ENCODE peak calls at places on chromosomes 16 and 17, in seven cellular contexts. F is PC-3, Z is K562, Q is mammary epithelial cell, I is GM23248, U is NT2/D1, X is neural progenitor cell. N is an unnamed sample. For H3K4me1, the result is how much of the 10 kb centered on the place peaks cover.

GRCh38 chr17:76793775-76794174 is 55.9 kb downstream of the MFSD11 start:
- DNase-seq in F (peak), Z (peak), Q (peak), I (peak), U (peak), X (peak), N (peak)

GRCh38 chr17:12738624-12739023 is 50.7 kb upstream of the ARHGAP44 start:
- DNase-seq in F (no peak), Z (no peak), Q (no peak), I (no peak), U (no peak), X (no peak), N (no peak)

GRCh38 chr16:89201467-89202377 is 1.4 kb upstream of the SLC22A31 start:
- DNase-seq in F (peak), Z (peak), Q (peak), I (peak), U (peak), X (peak), N (peak)

GRCh38 chr17:14019186-14019956 is 49.9 kb upstream of the COX10 start:
- DNase-seq in F (peak), Z (peak), Q (peak), I (peak), U (no peak), X (no peak), N (no peak)

GRCh38 chr16:27743963-27744362 is 194.0 kb downstream of the KATNIP start:
- DNase-seq in F (no peak), Z (no peak), Q (no peak), I (no peak), U (no peak), X (no peak), N (no peak)

GRCh38 chr17:44308320-44308818 is at the start of gene RUNDC3A:
- DNase-seq in F (peak), Z (peak), Q (peak), I (peak), U (peak), X (peak), N (peak)

GRCh38 chr16:827513-827912 is 27.0 kb upstream of the GNG13 start:
- DNase-seq in F (no peak), Z (no peak), Q (no peak), I (no peak), U (no peak), X (no peak), N (no peak)

GRCh38 chr16:75402174-75402820 is 31.0 kb downstream of the CFDP1 start:
- DNase-seq in F (peak), Z (no peak), Q (peak), I (peak), U (no peak), X (no peak), N (peak)

GRCh38 chr17:80927791-80928216 is 63.8 kb upstream of the CHMP6 start:
- DNase-seq in F (no peak), Z (no peak), Q (no peak), I (no peak), U (peak), X (peak), N (no peak)

GRCh38 chr17:77409282-77410161 is 268.8 kb downstream of the SEC14L1 start:
- DNase-seq in F (no peak), Z (no peak), Q (peak), I (peak), U (no peak), X (peak), N (peak)

GRCh38 chr16:2085669-2086068 is 37.9 kb downstream of the TSC2 start:
- DNase-seq in F (no peak), Z (no peak), Q (no peak), I (peak), U (no peak), X (no peak), N (peak)

GRCh38 chr17:2347805-2348685 is 10.7 kb downstream of the SGSM2 start:
- DNase-seq in F (peak), Z (no peak), Q (peak), I (peak), U (peak), X (peak), N (peak)

GRCh38 chr17:81552244-81553017 is at the start of gene FAAP100:
- DNase-seq in F (peak), Z (peak), Q (peak), I (peak), U (peak), X (peak), N (peak)

GRCh38 chr17:68089881-68090280 is 54.3 kb downstream of the KPNA2 start:
- DNase-seq in F (peak), Z (peak), Q (peak), I (peak), U (peak), X (no peak), N (no peak)

GRCh38 chr17:20156196-20157077 is 147.3 kb downstream of the SPECC1 start:
- DNase-seq in F (peak), Z (peak), Q (peak), I (peak), U (peak), X (peak), N (peak)

GRCh38 chr16:19396555-19397011 is 21.1 kb upstream of the TMC5 start:
- DNase-seq in F (peak), Z (no peak), Q (peak), I (no peak), U (no peak), X (no peak), N (no peak)

GRCh38 chr17:65561394-65562205 is at the start of gene AXIN2:
- DNase-seq in F (peak), Z (peak), Q (peak), I (peak), U (peak), X (peak), N (peak)

GRCh38 chr16:50547944-50548658 is at the start of gene NKD1:
- DNase-seq in F (peak), Z (peak), Q (peak), I (peak), U (peak), X (peak), N (peak)

GRCh38 chr16:11621539-11621919 is 34.8 kb upstream of the LITAF start:
- DNase-seq in F (no peak), Z (no peak), Q (no peak), I (no peak), U (no peak), X (no peak), N (no peak)

DNA sequence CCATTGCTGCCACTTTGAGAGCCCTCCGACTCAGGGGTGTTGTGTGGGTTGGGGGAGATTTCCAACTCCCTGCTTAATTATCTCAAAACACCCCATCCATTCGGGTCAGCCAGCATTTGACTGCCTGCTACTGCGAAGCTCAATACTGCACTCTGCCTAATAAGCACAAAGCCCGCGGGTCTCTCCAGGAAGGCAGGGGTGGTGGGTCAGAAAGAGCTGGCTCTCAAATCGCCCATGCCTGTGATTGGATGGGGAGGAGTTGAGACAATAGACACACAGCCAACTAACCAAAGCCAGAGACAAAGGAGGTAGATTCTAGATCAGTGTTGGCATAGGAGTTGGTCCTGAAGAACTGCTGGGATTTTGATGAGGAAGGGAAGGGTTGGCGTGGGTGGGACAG is 2.3 kb upstream of the XAF1 start:
- DNase-seq in F (no peak), Z (no peak), Q (no peak), I (peak), U (no peak), X (peak), N (no peak)
- H3K4me1 ChIP-seq in F (under half), Z (under half), Q (under half), I (under half), U (under half), X (under half), N (under half)

GRCh38 chr16:14629919-14630619 is at the start of gene PARN:
- DNase-seq in F (peak), Z (peak), Q (peak), I (peak), U (peak), X (peak), N (peak)

GRCh38 chr16:14635394-14636145 is 2.8 kb downstream of the BFAR start:
- DNase-seq in F (no peak), Z (no peak), Q (no peak), I (no peak), U (no peak), X (peak), N (no peak)

GRCh38 chr16:14632693-14633569 is at the start of gene BFAR:
- DNase-seq in F (peak), Z (peak), Q (peak), I (peak), U (peak), X (peak), N (peak)

GRCh38 chr16:14629612-14629918 is 495 bp downstream of the PARN start:
- DNase-seq in F (no peak), Z (peak), Q (peak), I (peak), U (no peak), X (no peak), N (no peak)

DNA sequence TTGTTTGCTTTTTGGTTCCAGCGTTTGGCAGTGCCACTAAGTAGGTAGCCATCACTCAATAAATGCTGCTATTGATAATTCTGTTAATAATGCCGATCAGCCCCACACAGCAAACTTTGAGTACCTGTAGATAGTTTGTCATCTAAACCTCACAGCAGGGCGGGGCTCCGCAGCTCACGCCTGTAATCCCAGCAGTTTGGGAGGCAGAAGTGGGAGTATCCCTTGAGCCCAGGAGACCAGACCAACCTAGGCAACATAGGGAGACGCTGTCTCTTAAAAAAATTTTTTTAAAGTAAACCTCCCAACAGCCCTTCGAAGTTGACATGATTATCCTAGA is 1.6 kb downstream of the BFAR start:
- DNase-seq in F (no peak), Z (no peak), Q (no peak), I (no peak), U (no peak), X (peak), N (no peak)
- H3K9ac ChIP-seq in F (no peak), Z (peak), Q (no peak), I (peak), U (no peak), X (no peak), N (no peak)

GRCh38 chr17:21573961-21574610 is 118.2 kb upstream of the KCNJ18 start:
- DNase-seq in F (no peak), Z (no peak), Q (peak), I (peak), U (no peak), X (no peak), N (no peak)
- H3K4me3 ChIP-seq in F (no peak), Z (no peak), Q (no peak), I (peak), U (no peak), X (no peak), N (peak)

GRCh38 chr17:29127840-29128239 is 52.4 kb downstream of the MYO18A start:
- DNase-seq in F (no peak), Z (no peak), Q (no peak), I (no peak), U (no peak), X (peak), N (no peak)
- H3K4me1 ChIP-seq in F (under half), Z (half or more), Q (under half), I (under half), U (under half), X (under half), N (under half)